ENCODE peak calls at places on chromosomes 4 and X, in five cellular contexts. One of them, this sample, is unnamed.

GRCh38 chr4:170122252-170122651 is 32.5 kb upstream of the AADAT start:
- DNase-seq in GM20000: no peak
- DNase-seq in KBM-7: peak
- DNase-seq in activated naive CD4-positive, alpha-beta T cell treated with anti-CD3 and anti-CD28 coated beads, Interleukin-2, amount 10 ng/mL, durations not matched to agents 7 days and 5 days: no peak
- DNase-seq in GM23248: no peak
- DNase-seq in this sample: no peak

GRCh38 chr4:84852081-84852480 is 114.4 kb downstream of the WDFY3 start:
- DNase-seq in GM20000: no peak
- DNase-seq in KBM-7: no peak
- DNase-seq in activated naive CD4-positive, alpha-beta T cell treated with anti-CD3 and anti-CD28 coated beads, Interleukin-2, amount 10 ng/mL, durations not matched to agents 7 days and 5 days: no peak
- DNase-seq in GM23248: no peak
- DNase-seq in this sample: peak

GRCh38 chr4:602559-602942 is 22.8 kb upstream of the PDE6B start:
- DNase-seq in GM20000: peak
- DNase-seq in KBM-7: peak
- DNase-seq in activated naive CD4-positive, alpha-beta T cell treated with anti-CD3 and anti-CD28 coated beads, Interleukin-2, amount 10 ng/mL, durations not matched to agents 7 days and 5 days: peak
- DNase-seq in GM23248: peak
- DNase-seq in this sample: no peak

GRCh38 chrX:18725316-18725943 is 18.0 kb downstream of the PPEF1 start:
- DNase-seq in GM20000: no peak
- DNase-seq in KBM-7: peak
- DNase-seq in activated naive CD4-positive, alpha-beta T cell treated with anti-CD3 and anti-CD28 coated beads, Interleukin-2, amount 10 ng/mL, durations not matched to agents 7 days and 5 days: peak
- DNase-seq in GM23248: no peak
- DNase-seq in this sample: no peak

GRCh38 chrX:133007458-133007857 is 49.0 kb upstream of the HS6ST2 start:
- DNase-seq in GM20000: no peak
- DNase-seq in KBM-7: no peak
- DNase-seq in activated naive CD4-positive, alpha-beta T cell treated with anti-CD3 and anti-CD28 coated beads, Interleukin-2, amount 10 ng/mL, durations not matched to agents 7 days and 5 days: no peak
- DNase-seq in GM23248: no peak
- DNase-seq in this sample: no peak

GRCh38 chr4:158778065-158778711 is 9.4 kb downstream of the FNIP2 start:
- DNase-seq in GM20000: peak
- DNase-seq in KBM-7: no peak
- DNase-seq in activated naive CD4-positive, alpha-beta T cell treated with anti-CD3 and anti-CD28 coated beads, Interleukin-2, amount 10 ng/mL, durations not matched to agents 7 days and 5 days: no peak
- DNase-seq in GM23248: no peak
- DNase-seq in this sample: no peak

GRCh38 chrX:16559206-16559619 is 90.7 kb upstream of the S100G start:
- DNase-seq in GM20000: no peak
- DNase-seq in KBM-7: no peak
- DNase-seq in activated naive CD4-positive, alpha-beta T cell treated with anti-CD3 and anti-CD28 coated beads, Interleukin-2, amount 10 ng/mL, durations not matched to agents 7 days and 5 days: no peak
- DNase-seq in GM23248: no peak
- DNase-seq in this sample: peak

GRCh38 chr4:39892988-39893692 is 84.6 kb downstream of the PDS5A start:
- DNase-seq in GM20000: no peak
- DNase-seq in KBM-7: no peak
- DNase-seq in activated naive CD4-positive, alpha-beta T cell treated with anti-CD3 and anti-CD28 coated beads, Interleukin-2, amount 10 ng/mL, durations not matched to agents 7 days and 5 days: no peak
- DNase-seq in GM23248: no peak
- DNase-seq in this sample: no peak

GRCh38 chrX:17846045-17846444 is 15.1 kb downstream of the RAI2 start:
- DNase-seq in GM20000: no peak
- DNase-seq in KBM-7: no peak
- DNase-seq in activated naive CD4-positive, alpha-beta T cell treated with anti-CD3 and anti-CD28 coated beads, Interleukin-2, amount 10 ng/mL, durations not matched to agents 7 days and 5 days: no peak
- DNase-seq in GM23248: no peak
- DNase-seq in this sample: no peak

GRCh38 chrX:118536687-118537461 is 41.3 kb downstream of the DOCK11 start:
- DNase-seq in GM20000: peak
- DNase-seq in KBM-7: peak
- DNase-seq in activated naive CD4-positive, alpha-beta T cell treated with anti-CD3 and anti-CD28 coated beads, Interleukin-2, amount 10 ng/mL, durations not matched to agents 7 days and 5 days: peak
- DNase-seq in GM23248: peak
- DNase-seq in this sample: no peak

GRCh38 chr4:3685081-3685645 is 81.0 kb upstream of the ADRA2C start:
- DNase-seq in GM20000: no peak
- DNase-seq in KBM-7: no peak
- DNase-seq in activated naive CD4-positive, alpha-beta T cell treated with anti-CD3 and anti-CD28 coated beads, Interleukin-2, amount 10 ng/mL, durations not matched to agents 7 days and 5 days: no peak
- DNase-seq in GM23248: no peak
- DNase-seq in this sample: no peak

GRCh38 chrX:12145402-12145801 is 7.1 kb downstream of the FRMPD4 start:
- DNase-seq in GM20000: no peak
- DNase-seq in KBM-7: no peak
- DNase-seq in activated naive CD4-positive, alpha-beta T cell treated with anti-CD3 and anti-CD28 coated beads, Interleukin-2, amount 10 ng/mL, durations not matched to agents 7 days and 5 days: no peak
- DNase-seq in GM23248: no peak
- DNase-seq in this sample: no peak

GRCh38 chr4:76156635-76157034 is 8.4 kb upstream of the NUP54 start:
- DNase-seq in GM20000: no peak
- DNase-seq in KBM-7: no peak
- DNase-seq in activated naive CD4-positive, alpha-beta T cell treated with anti-CD3 and anti-CD28 coated beads, Interleukin-2, amount 10 ng/mL, durations not matched to agents 7 days and 5 days: no peak
- DNase-seq in GM23248: peak
- DNase-seq in this sample: no peak

GRCh38 chr4:54554339-54554990 is 103.3 kb upstream of the KIT start:
- DNase-seq in GM20000: no peak
- DNase-seq in KBM-7: no peak
- DNase-seq in activated naive CD4-positive, alpha-beta T cell treated with anti-CD3 and anti-CD28 coated beads, Interleukin-2, amount 10 ng/mL, durations not matched to agents 7 days and 5 days: no peak
- DNase-seq in GM23248: no peak
- DNase-seq in this sample: no peak

GRCh38 chr4:20273793-20274192 is 22.1 kb downstream of the SLIT2 start:
- DNase-seq in GM20000: no peak
- DNase-seq in KBM-7: no peak
- DNase-seq in activated naive CD4-positive, alpha-beta T cell treated with anti-CD3 and anti-CD28 coated beads, Interleukin-2, amount 10 ng/mL, durations not matched to agents 7 days and 5 days: no peak
- DNase-seq in GM23248: no peak
- DNase-seq in this sample: no peak

GRCh38 chrX:3585719-3586118 is 127.7 kb downstream of the PRKX start:
- DNase-seq in GM20000: no peak
- DNase-seq in KBM-7: no peak
- DNase-seq in activated naive CD4-positive, alpha-beta T cell treated with anti-CD3 and anti-CD28 coated beads, Interleukin-2, amount 10 ng/mL, durations not matched to agents 7 days and 5 days: no peak
- DNase-seq in GM23248: peak
- DNase-seq in this sample: no peak

GRCh38 chr4:145299380-145300076 is 119.1 kb upstream of the OTUD4 start:
- DNase-seq in GM20000: peak
- DNase-seq in KBM-7: peak
- DNase-seq in activated naive CD4-positive, alpha-beta T cell treated with anti-CD3 and anti-CD28 coated beads, Interleukin-2, amount 10 ng/mL, durations not matched to agents 7 days and 5 days: peak
- DNase-seq in GM23248: peak
- DNase-seq in this sample: peak

GRCh38 chr4:113582737-113583136 is 178.8 kb downstream of the CAMK2D start:
- DNase-seq in GM20000: no peak
- DNase-seq in KBM-7: no peak
- DNase-seq in activated naive CD4-positive, alpha-beta T cell treated with anti-CD3 and anti-CD28 coated beads, Interleukin-2, amount 10 ng/mL, durations not matched to agents 7 days and 5 days: no peak
- DNase-seq in GM23248: no peak
- DNase-seq in this sample: no peak

GRCh38 chrX:96407501-96407900 is 277.1 kb upstream of the DIAPH2 start:
- DNase-seq in GM20000: no peak
- DNase-seq in KBM-7: no peak
- DNase-seq in activated naive CD4-positive, alpha-beta T cell treated with anti-CD3 and anti-CD28 coated beads, Interleukin-2, amount 10 ng/mL, durations not matched to agents 7 days and 5 days: no peak
- DNase-seq in GM23248: peak
- DNase-seq in this sample: peak

GRCh38 chr4:98566491-98567008 is 91.9 kb downstream of the TSPAN5 start:
- DNase-seq in GM20000: no peak
- DNase-seq in KBM-7: no peak
- DNase-seq in activated naive CD4-positive, alpha-beta T cell treated with anti-CD3 and anti-CD28 coated beads, Interleukin-2, amount 10 ng/mL, durations not matched to agents 7 days and 5 days: no peak
- DNase-seq in GM23248: peak
- DNase-seq in this sample: no peak

GRCh38 chr4:38161208-38162113 is 201.3 kb downstream of the PTTG2 start:
- DNase-seq in GM20000: no peak
- DNase-seq in KBM-7: no peak
- DNase-seq in activated naive CD4-positive, alpha-beta T cell treated with anti-CD3 and anti-CD28 coated beads, Interleukin-2, amount 10 ng/mL, durations not matched to agents 7 days and 5 days: no peak
- DNase-seq in GM23248: peak
- DNase-seq in this sample: peak

GRCh38 chr4:53121304-53121865 is 244.5 kb downstream of the SCFD2 start:
- DNase-seq in GM20000: no peak
- DNase-seq in KBM-7: no peak
- DNase-seq in activated naive CD4-positive, alpha-beta T cell treated with anti-CD3 and anti-CD28 coated beads, Interleukin-2, amount 10 ng/mL, durations not matched to agents 7 days and 5 days: no peak
- DNase-seq in GM23248: no peak
- DNase-seq in this sample: no peak

GRCh38 chr4:11367371-11367770 is 61.3 kb downstream of the HS3ST1 start:
- DNase-seq in GM20000: no peak
- DNase-seq in KBM-7: no peak
- DNase-seq in activated naive CD4-positive, alpha-beta T cell treated with anti-CD3 and anti-CD28 coated beads, Interleukin-2, amount 10 ng/mL, durations not matched to agents 7 days and 5 days: no peak
- DNase-seq in GM23248: no peak
- DNase-seq in this sample: peak

GRCh38 chr4:111330786-111331185 is 707.9 kb upstream of the PITX2 start:
- DNase-seq in GM20000: no peak
- DNase-seq in KBM-7: no peak
- DNase-seq in activated naive CD4-positive, alpha-beta T cell treated with anti-CD3 and anti-CD28 coated beads, Interleukin-2, amount 10 ng/mL, durations not matched to agents 7 days and 5 days: no peak
- DNase-seq in GM23248: peak
- DNase-seq in this sample: no peak